ENCODE peak calls at places on chromosomes 12 and 14, in six cellular contexts. P is HCT116, B is SK-N-SH, K is HepG2, F is K562, J is H1. R is an unnamed sample.

GRCh38 chr14:76963366-76963765 is 65.1 kb downstream of the IRF2BPL start:
- DNase-seq in P (no peak), B (no peak), K (no peak), F (peak; percentile 24), J (no peak), R (no peak)

GRCh38 chr14:74459289-74459946 is 33.4 kb upstream of the SYNDIG1L start:
- DNase-seq in P (no peak), B (peak; percentile 54), K (peak; percentile 24), F (peak; percentile 41), J (peak; percentile 33), R (peak; percentile 42)

GRCh38 chr12:51307655-51308593 is 16.1 kb downstream of the BIN2 start:
- DNase-seq in P (peak; percentile 35), B (no peak), K (no peak), F (peak; percentile 15), J (no peak), R (no peak)

GRCh38 chr12:53659011-53659551 is 16.8 kb downstream of the ATP5MC2 start:
- DNase-seq in P (peak; percentile 45), B (no peak), K (peak; percentile 96), F (no peak), J (no peak), R (peak; percentile 92)

GRCh38 chr12:2890001-2890387 is 697 bp upstream of the TULP3 start:
- DNase-seq in P (no peak), B (no peak), K (no peak), F (no peak), J (no peak), R (no peak)

GRCh38 chr12:130860311-130860710 is 11.6 kb upstream of the RAN start:
- DNase-seq in P (no peak), B (no peak), K (no peak), F (no peak), J (no peak), R (no peak)

GRCh38 chr14:104370256-104370870 is 209.2 kb upstream of the C14orf180 start:
- DNase-seq in P (peak; percentile 10), B (peak; percentile 80), K (peak; percentile 15), F (peak; percentile 14), J (peak; percentile 13), R (peak; percentile 72)

GRCh38 chr12:116924558-116925453 is 14.1 kb downstream of the FBXW8 start:
- DNase-seq in P (peak; percentile 44), B (no peak), K (peak; percentile 51), F (peak; percentile 42), J (no peak), R (peak; percentile 48)

GRCh38 chr14:67411820-67412421 is at the start of gene PLEK2:
- DNase-seq in P (peak; percentile 81), B (peak; percentile 60), K (no peak), F (no peak), J (no peak), R (peak; percentile 51)

GRCh38 chr12:56420411-56420810 is 28.8 kb downstream of the TIMELESS start:
- DNase-seq in P (no peak), B (no peak), K (no peak), F (no peak), J (no peak), R (no peak)

GRCh38 chr14:104546021-104546491 is 33.5 kb upstream of the C14orf180 start:
- DNase-seq in P (no peak), B (peak; percentile 32), K (no peak), F (no peak), J (no peak), R (no peak)

GRCh38 chr14:79369359-79370332 is 841.7 kb downstream of the DIO2 start:
- DNase-seq in P (no peak), B (peak; percentile 11), K (no peak), F (no peak), J (no peak), R (no peak)

GRCh38 chr12:42725839-42726238 is 136.3 kb upstream of the PRICKLE1 start:
- DNase-seq in P (no peak), B (no peak), K (no peak), F (no peak), J (no peak), R (no peak)

GRCh38 chr14:22794533-22794932 is 20.7 kb downstream of the SLC7A7 start:
- DNase-seq in P (no peak), B (no peak), K (no peak), F (no peak), J (no peak), R (no peak)

GRCh38 chr12:7395950-7396349 is 48.0 kb downstream of the CD163L1 start:
- DNase-seq in P (no peak), B (no peak), K (no peak), F (no peak), J (no peak), R (no peak)

GRCh38 chr12:100868487-100868886 is 73.9 kb downstream of the ANO4 start:
- DNase-seq in P (no peak), B (no peak), K (no peak), F (no peak), J (no peak), R (no peak)

GRCh38 chr12:44696542-44696941 is 179.6 kb downstream of the NELL2 start:
- DNase-seq in P (no peak), B (no peak), K (no peak), F (no peak), J (no peak), R (no peak)

GRCh38 chr12:103832048-103832798 is 8.8 kb downstream of the NT5DC3 start:
- DNase-seq in P (no peak), B (no peak), K (no peak), F (no peak), J (no peak), R (no peak)

GRCh38 chr14:74733241-74733640 is 20.3 kb downstream of the FCF1 start:
- DNase-seq in P (no peak), B (no peak), K (no peak), F (no peak), J (no peak), R (no peak)

GRCh38 chr12:132801741-132802140 is 26.9 kb downstream of the GOLGA3 start:
- DNase-seq in P (no peak), B (no peak), K (no peak), F (no peak), J (no peak), R (no peak)

GRCh38 chr14:89378119-89378518 is 38.9 kb downstream of the FOXN3 start:
- DNase-seq in P (no peak), B (no peak), K (no peak), F (no peak), J (no peak), R (no peak)

GRCh38 chr14:57362356-57362755 is 28.0 kb upstream of the NAA30 start:
- DNase-seq in P (no peak), B (no peak), K (peak; percentile 42), F (no peak), J (no peak), R (no peak)

GRCh38 chr12:19546027-19546426 is 106.7 kb downstream of the AEBP2 start:
- DNase-seq in P (no peak), B (no peak), K (no peak), F (no peak), J (no peak), R (peak; percentile 24)

GRCh38 chr12:113184900-113185179 is 438 bp downstream of the DDX54 start:
- DNase-seq in P (peak; percentile 76), B (peak; percentile 93), K (peak; percentile 84), F (peak; percentile 94), J (peak; percentile 61), R (peak; percentile 91)

GRCh38 chr12:18703916-18704315 is 33.9 kb downstream of the PLCZ1 start:
- DNase-seq in P (no peak), B (no peak), K (no peak), F (no peak), J (no peak), R (no peak)

GRCh38 chr12:5872745-5873144 is 72.3 kb downstream of the ANO2 start:
- DNase-seq in P (peak; percentile 16), B (no peak), K (peak; percentile 12), F (peak; percentile 1), J (no peak), R (peak; percentile 7)

GRCh38 chr12:108360487-108360886 is 21.4 kb upstream of the CMKLR1 start:
- DNase-seq in P (no peak), B (no peak), K (no peak), F (no peak), J (no peak), R (no peak)
- TF ChIP-seq JUND in P (no peak), B (no peak), K (no peak), F (no peak), J (no peak), R (no peak)

DNA sequence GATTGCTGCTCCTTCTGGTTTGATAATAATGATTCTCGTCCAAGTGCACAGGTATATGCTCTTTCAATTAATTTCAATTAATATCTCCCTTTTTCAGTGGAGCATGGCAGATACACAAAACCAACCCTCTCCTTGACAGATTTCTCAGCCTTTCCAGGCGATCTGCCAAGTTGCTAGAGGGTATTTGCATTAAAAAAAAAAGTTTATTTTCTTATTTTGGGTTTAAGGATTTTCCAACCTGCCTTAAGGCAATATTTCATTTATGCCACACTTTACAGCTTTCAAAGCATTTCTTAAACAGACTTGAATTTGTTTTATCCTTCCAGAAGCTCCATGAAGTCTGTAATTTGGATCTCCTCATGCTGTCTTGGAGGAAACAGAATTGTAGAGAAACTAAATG is 2.1 kb downstream of the DGLUCY start:
- DNase-seq in P (no peak), B (no peak), K (no peak), F (no peak), J (no peak), R (no peak)
- TF ChIP-seq JUND in P (no peak), B (no peak), K (no peak), F (no peak), J (no peak), R (no peak)

DNA sequence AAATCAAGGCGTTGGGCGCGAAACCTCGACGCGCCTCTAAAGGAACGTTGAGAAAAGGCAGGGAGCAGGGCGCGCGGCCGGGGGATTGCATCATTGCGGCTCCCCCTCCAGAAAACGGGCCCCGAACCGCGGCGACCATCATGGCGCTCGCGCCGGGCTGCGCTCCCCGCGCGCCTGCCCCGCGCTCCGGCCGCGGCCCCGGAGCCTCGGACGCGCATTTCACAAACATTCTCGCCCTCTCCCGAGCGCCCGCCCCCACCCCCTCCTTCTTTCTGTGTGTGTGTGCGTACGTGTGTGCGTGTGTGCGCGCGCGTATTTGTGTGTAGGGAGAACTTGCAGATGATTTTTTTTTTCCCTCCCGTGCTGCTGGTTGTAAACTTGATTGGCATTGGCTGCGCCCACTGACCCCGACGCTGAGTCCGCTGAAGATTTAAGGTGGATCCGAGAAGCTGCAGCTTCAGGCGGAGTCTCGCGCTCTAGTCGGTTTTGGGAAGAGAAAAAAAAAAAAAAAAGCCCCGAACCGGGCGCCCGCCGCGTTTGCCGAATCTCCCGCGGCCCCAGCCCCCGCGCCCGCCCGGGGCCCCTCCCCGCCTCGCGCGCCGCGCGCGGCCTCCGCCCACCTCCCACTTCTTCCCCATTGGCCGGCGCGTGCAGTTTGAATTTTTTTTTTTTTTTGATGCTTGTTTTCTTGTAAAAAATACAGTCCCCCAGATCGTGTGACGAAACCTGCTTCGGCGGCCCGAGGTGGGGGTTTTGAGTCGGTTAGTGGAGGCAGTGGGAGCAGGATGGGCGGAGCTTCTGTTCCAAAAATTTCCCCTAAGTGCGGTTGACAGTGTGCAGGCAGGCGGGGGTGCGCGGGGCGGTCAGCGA is 8.2 kb downstream of the CDKN1B start:
- DNase-seq in P (peak; percentile 98), B (peak; percentile 91), K (peak; percentile 97), F (peak; percentile 92), J (no peak), R (peak; percentile 56)
- TF ChIP-seq JUND in P (no peak), B (no peak), K (no peak), F (peak; percentile 39), J (peak; percentile 74), R (no peak)

DNA sequence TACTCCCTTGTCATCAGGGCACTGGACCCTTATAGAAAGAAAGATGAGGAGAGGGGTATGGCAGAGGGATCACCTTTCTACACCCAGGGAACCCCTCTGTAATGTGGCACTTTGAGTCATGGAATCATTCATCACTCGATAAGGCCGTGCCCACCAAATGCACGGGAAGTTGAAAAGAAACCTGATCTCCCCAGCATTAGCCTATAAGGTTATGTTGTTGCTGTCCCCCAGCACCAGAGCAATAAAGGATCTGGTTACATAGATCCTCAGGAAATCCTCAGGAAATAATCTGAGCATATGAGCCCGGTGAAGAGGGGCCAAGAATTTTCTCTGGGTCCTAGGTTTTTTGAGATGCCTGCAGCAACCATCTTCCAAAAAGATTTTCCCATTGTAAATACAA is 148.8 kb upstream of the CRY1 start:
- DNase-seq in P (no peak), B (no peak), K (no peak), F (no peak), J (no peak), R (no peak)
- TF ChIP-seq JUND in P (no peak), B (no peak), K (no peak), F (no peak), J (no peak), R (no peak)